ENCODE peak calls at places on chromosomes 6 and 20, in eight cellular contexts. Y, B, N, I, P, T, O and F are unnamed samples. For H3K4me1, the result is how much of the 10 kb centered on the place peaks cover.

GRCh38 chr6:30880563-30881252 is 3.6 kb upstream of the DDR1 start:
- DNase-seq in Y (peak), B (no peak), N (no peak), I (no peak), P (no peak), T (peak), O (no peak), F (no peak)

GRCh38 chr6:52909531-52909930 is at the start of gene GSTA3:
- DNase-seq in Y (no peak), B (no peak), N (no peak), I (no peak), P (peak), T (no peak), O (no peak), F (no peak)

GRCh38 chr6:16966821-16967817 is 134.7 kb upstream of the STMND1 start:
- DNase-seq in Y (no peak), B (no peak), N (no peak), I (no peak), P (no peak), T (no peak), O (no peak), F (no peak)

GRCh38 chr6:75747371-75747984 is 1.6 kb upstream of the MYO6 start:
- DNase-seq in Y (no peak), B (no peak), N (no peak), I (no peak), P (no peak), T (no peak), O (peak), F (no peak)

GRCh38 chr6:87661503-87661902 is 40.5 kb downstream of the AKIRIN2 start:
- DNase-seq in Y (no peak), B (no peak), N (no peak), I (no peak), P (no peak), T (no peak), O (no peak), F (no peak)

GRCh38 chr6:143396497-143397228 is 53.8 kb downstream of the ADAT2 start:
- DNase-seq in Y (no peak), B (no peak), N (no peak), I (no peak), P (no peak), T (no peak), O (no peak), F (no peak)

GRCh38 chr20:6533321-6533720 is 234.2 kb upstream of the BMP2 start:
- DNase-seq in Y (no peak), B (no peak), N (no peak), I (no peak), P (no peak), T (no peak), O (no peak), F (no peak)

GRCh38 chr6:113860165-113860955 is 3.2 kb downstream of the MARCKS start:
- DNase-seq in Y (peak), B (peak), N (no peak), I (no peak), P (no peak), T (peak), O (peak), F (no peak)

GRCh38 chr6:139423970-139424667 is 49.7 kb upstream of the CITED2 start:
- DNase-seq in Y (no peak), B (no peak), N (no peak), I (no peak), P (no peak), T (no peak), O (no peak), F (no peak)

GRCh38 chr20:46894579-46894958 is at the start of gene EYA2:
- DNase-seq in Y (peak), B (no peak), N (no peak), I (no peak), P (no peak), T (peak), O (peak), F (no peak)

GRCh38 chr20:19811231-19811630 is 53.2 kb downstream of the RIN2 start:
- DNase-seq in Y (no peak), B (no peak), N (no peak), I (no peak), P (no peak), T (no peak), O (no peak), F (no peak)

GRCh38 chr6:97703661-97704060 is 420.6 kb upstream of the MMS22L start:
- DNase-seq in Y (no peak), B (no peak), N (no peak), I (no peak), P (no peak), T (no peak), O (no peak), F (no peak)

GRCh38 chr6:112019619-112020018 is 34.3 kb upstream of the CCN6 start:
- DNase-seq in Y (no peak), B (no peak), N (no peak), I (no peak), P (no peak), T (no peak), O (no peak), F (no peak)

GRCh38 chr6:57173056-57173885 is 1.1 kb downstream of the BAG2 start:
- DNase-seq in Y (peak), B (peak), N (no peak), I (peak), P (no peak), T (peak), O (no peak), F (no peak)

GRCh38 chr6:68233623-68234022 is 401.5 kb upstream of the ADGRB3 start:
- DNase-seq in Y (no peak), B (no peak), N (no peak), I (no peak), P (no peak), T (no peak), O (no peak), F (no peak)

GRCh38 chr6:74936886-74937285 is 269.0 kb downstream of the COL12A1 start:
- DNase-seq in Y (no peak), B (no peak), N (no peak), I (no peak), P (no peak), T (no peak), O (no peak), F (no peak)

GRCh38 chr6:13611715-13612114 is 3.4 kb upstream of the NOL7 start:
- DNase-seq in Y (no peak), B (no peak), N (no peak), I (no peak), P (no peak), T (no peak), O (no peak), F (no peak)

GRCh38 chr20:16393836-16394235 is 179.4 kb downstream of the KIF16B start:
- DNase-seq in Y (no peak), B (no peak), N (no peak), I (no peak), P (no peak), T (no peak), O (no peak), F (no peak)

GRCh38 chr6:144006731-144007454 is 1.2 kb downstream of the PLAGL1 start:
- DNase-seq in Y (peak), B (no peak), N (peak), I (no peak), P (peak), T (peak), O (no peak), F (peak)

GRCh38 chr6:13870185-13870584 is 54.6 kb upstream of the RNF182 start:
- DNase-seq in Y (no peak), B (no peak), N (no peak), I (no peak), P (no peak), T (no peak), O (no peak), F (no peak)

GRCh38 chr20:46176744-46177378 is 58.7 kb downstream of the CD40 start:
- DNase-seq in Y (no peak), B (no peak), N (no peak), I (no peak), P (no peak), T (no peak), O (no peak), F (no peak)

GRCh38 chr6:144613859-144614258 is 328.7 kb downstream of the UTRN start:
- DNase-seq in Y (no peak), B (no peak), N (peak), I (peak), P (no peak), T (no peak), O (no peak), F (no peak)

GRCh38 chr6:169559001-169559441 is 142.8 kb downstream of the WDR27 start:
- DNase-seq in Y (no peak), B (no peak), N (no peak), I (no peak), P (no peak), T (no peak), O (no peak), F (no peak)

GRCh38 chr6:129133770-129134192 is 250.8 kb downstream of the LAMA2 start:
- DNase-seq in Y (no peak), B (no peak), N (no peak), I (no peak), P (no peak), T (no peak), O (no peak), F (no peak)
- H3K4me1 ChIP-seq in Y (under half), B (under half), N (under half), I (under half), P (under half), T (under half), O (under half), F (under half)

GRCh38 chr6:160170018-160170680 is 48.5 kb downstream of the SLC22A1 start:
- DNase-seq in Y (no peak), B (no peak), N (no peak), I (no peak), P (no peak), T (no peak), O (no peak), F (no peak)
- TF ChIP-seq POLR2AphosphoS5 in Y (no peak), B (no peak), N (no peak), I (no peak), P (no peak), T (no peak), O (no peak), F (no peak)

DNA sequence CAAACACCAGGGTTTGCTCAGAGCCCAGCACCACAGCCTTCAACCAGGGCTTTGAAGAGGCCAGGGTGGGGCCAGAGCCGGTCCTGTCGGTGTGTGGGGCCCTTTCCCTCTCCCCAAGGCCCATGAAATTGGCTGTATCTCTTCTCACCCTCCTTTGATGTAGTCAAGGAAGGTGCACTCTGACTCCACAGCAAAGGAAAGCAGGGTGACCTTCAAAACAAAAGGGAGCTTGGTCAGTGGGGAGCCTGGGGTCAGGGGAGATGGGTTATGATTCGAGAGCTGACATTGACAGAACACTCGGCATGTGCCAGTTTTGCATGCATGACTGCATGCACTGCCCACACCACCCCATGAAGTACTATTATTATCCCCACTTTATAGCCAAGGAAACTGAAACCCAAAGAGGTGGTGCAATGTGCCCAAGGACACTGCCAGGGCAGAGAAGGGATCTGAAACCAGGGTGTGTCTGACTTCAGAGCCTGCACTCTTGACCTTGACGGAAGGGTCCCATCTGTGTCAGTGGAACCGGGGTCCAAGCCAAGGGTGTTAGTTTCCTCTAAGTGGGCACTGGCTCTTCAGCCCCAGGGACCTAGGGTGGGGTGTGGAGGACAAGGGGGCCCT is 55.4 kb downstream of the RAB44 start:
- DNase-seq in Y (no peak), B (peak), N (no peak), I (no peak), P (no peak), T (no peak), O (no peak), F (peak)
- H3K4me1 ChIP-seq in Y (under half), B (half or more), N (under half), I (under half), P (under half), T (under half), O (under half), F (half or more)

DNA sequence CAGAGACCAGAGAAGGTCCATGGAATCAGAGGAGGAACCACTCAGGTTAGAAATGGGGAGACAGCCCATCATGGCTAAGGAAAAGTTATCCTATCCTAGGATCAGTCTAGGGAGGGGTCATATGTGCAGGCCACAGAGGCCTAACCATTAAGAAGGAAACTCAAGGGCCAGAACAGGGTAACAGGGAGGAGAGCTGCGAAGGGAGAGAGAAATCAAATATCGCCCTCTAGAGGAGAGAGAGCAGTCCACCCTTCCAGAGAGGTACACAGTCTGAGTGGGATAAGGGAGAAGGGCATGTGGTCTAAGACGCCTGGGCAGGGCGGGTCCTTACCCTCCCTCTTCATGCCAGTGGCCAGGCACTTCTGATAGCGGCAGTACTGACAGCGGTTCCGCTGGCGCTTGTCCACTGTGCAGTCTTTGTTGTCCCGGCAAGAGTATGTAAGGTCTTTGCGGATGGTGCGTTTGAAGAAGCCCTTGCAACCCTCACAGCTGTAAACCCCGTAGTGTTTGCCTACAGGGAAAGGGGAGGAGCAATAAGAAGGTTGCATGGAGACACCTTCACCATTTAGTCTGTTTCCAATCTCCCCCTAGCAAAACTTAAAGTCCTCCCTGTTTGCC is 2.9 kb downstream of the RXRB start:
- DNase-seq in Y (peak), B (peak), N (peak), I (no peak), P (peak), T (peak), O (peak), F (no peak)
- TF ChIP-seq POLR2AphosphoS5 in Y (no peak), B (no peak), N (peak), I (no peak), P (no peak), T (no peak), O (peak), F (no peak)

DNA sequence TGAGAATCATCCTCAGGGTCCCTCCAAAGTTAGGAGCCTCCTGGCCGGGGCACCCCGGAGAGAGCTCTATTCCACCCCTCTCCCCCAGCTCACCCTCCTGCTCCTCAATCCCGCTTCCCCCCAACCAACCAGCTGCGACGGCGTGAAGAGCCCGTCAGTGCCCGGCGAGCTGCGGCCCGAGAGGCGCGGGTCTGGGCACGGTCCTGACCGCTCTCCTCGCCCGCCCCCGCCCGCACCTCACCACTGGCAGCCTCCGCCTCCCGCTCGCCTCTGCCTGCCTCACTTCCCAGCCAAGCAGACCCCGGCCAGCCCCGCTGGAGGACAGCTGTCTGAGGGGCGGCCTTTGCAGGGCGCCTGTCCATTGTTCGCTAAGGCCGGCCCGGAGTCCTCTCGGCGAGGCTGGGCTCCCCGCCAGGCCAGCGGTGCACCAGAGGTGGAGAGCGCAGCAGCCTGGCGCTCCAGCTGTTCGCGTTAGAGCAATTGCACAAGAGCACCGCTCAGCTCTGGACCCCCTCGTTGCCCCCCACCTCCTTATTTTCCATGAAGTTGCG is 1.2 kb downstream of the SOBP start:
- DNase-seq in Y (peak), B (peak), N (no peak), I (no peak), P (no peak), T (peak), O (peak), F (no peak)
- H3K4me1 ChIP-seq in Y (under half), B (under half), N (under half), I (under half), P (under half), T (under half), O (half or more), F (under half)

GRCh38 chr6:119174879-119175817 is 96.7 kb upstream of the FAM184A start:
- DNase-seq in Y (no peak), B (no peak), N (no peak), I (no peak), P (no peak), T (no peak), O (no peak), F (no peak)

GRCh38 chr6:119172813-119173212 is 94.3 kb upstream of the FAM184A start:
- DNase-seq in Y (no peak), B (no peak), N (peak), I (no peak), P (no peak), T (no peak), O (no peak), F (no peak)

GRCh38 chr6:119174085-119174445 is 95.6 kb upstream of the FAM184A start:
- DNase-seq in Y (no peak), B (no peak), N (no peak), I (no peak), P (no peak), T (no peak), O (no peak), F (no peak)

GRCh38 chr6:119171864-119172588 is 93.6 kb upstream of the FAM184A start:
- DNase-seq in Y (no peak), B (no peak), N (no peak), I (no peak), P (no peak), T (no peak), O (no peak), F (no peak)

DNA sequence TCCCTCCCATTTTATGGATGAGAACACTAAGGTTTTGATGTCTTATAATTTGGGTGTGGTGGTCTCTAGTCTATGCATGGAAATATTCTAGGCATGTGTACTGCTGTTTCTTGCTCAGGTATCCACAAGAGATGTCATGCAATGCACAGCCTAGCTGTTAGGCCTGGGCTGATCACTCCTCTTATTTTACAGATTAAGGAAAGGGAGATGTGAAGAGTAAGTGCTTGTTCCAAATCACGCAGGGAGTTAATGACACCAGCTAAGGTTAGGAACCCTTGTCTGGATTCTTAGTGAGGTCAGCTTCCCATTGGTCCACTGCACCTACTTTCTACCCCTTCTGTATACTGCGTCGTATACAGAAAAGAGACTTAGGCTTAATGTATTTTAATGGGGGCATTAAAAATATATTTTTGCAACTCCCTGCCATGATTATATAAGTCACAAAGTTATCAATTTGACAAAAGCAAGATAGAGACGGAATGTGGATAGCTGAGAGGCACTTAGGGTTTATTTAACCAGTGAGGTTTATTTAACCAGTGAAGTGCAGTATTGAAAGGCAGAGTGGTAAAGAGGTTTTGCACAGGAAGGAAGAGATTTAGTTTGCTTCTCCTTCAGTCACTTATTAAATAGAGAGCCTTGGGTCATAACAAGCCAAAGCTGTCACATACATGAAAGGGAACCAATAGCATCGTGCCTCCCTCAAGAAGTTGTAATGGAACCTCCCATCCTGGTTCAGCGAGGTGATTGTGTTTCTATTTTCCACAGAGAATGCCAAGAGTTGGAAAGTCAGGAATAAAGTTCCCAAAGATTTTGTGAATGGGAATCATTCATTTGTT is 95.0 kb upstream of the FAM184A start:
- DNase-seq in Y (no peak), B (no peak), N (no peak), I (no peak), P (no peak), T (no peak), O (no peak), F (no peak)
- TF ChIP-seq POLR2AphosphoS5 in Y (no peak), B (no peak), N (no peak), I (no peak), P (no peak), T (no peak), O (no peak), F (no peak)

DNA sequence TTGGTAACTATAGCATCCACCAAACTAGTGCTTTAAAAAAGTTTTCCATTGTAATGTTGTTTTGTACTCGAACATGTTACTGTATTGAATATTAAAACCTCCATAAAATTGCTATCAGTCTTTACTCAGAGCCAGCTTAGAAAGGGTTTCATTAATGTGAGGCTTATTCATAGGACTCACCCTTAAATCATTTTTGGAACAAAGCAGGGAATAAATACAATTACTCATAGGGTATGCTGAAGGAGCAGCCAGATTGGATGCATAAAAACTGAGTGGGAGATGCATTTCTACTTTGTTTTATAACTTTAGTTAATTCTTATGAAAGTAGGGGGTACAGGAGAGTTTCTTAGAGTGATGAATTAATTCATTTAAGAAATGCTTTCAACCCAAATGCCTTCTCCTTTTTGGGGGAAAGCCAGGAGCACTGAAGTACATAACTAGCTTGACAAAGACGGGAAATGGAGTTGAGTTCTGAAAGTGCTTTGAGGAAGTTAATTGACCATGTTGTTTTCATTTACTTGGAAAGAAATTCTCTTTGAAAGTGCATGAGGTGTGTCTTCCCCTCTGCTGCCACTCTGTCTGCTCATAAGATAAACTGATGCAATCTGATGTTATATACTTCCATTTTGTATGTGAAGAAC is 90.3 kb downstream of the RNF144B start:
- DNase-seq in Y (no peak), B (no peak), N (no peak), I (no peak), P (no peak), T (no peak), O (no peak), F (no peak)
- H3K4me1 ChIP-seq in Y (under half), B (under half), N (under half), I (under half), P (under half), T (under half), O (under half), F (under half)